ENCODE peak calls at places on chromosome 9, in eight cellular contexts. G is HCT116, Z is kidney, P is heart left ventricle, B is small intestine, I is MM.1S, R is ovary, K is tibial nerve. Q is an unnamed sample. For H3K36me3, the result is how much of the 10 kb centered on the place peaks cover.

GRCh38 chr9:110626109-110626829 is 42.3 kb upstream of the MUSK start:
- DNase-seq in K (no peak), B (no peak), P (no peak), I (no peak), G (no peak), Z (no peak), R (no peak), Q (peak)

GRCh38 chr9:15509931-15510788 is 610 bp downstream of the PSIP1 start:
- DNase-seq in I (peak), Z (peak), R (peak), B (peak), K (no peak), G (no peak), P (peak), Q (peak)

GRCh38 chr9:137506702-137507171 is 43.5 kb downstream of the PNPLA7 start:
- DNase-seq in I (no peak), K (no peak), B (no peak), G (no peak), P (no peak), Z (no peak), R (no peak), Q (no peak)

GRCh38 chr9:78280982-78281668 is 15.8 kb upstream of the PSAT1 start:
- DNase-seq in B (no peak), Z (peak), G (no peak), K (peak), I (no peak), P (peak), R (peak), Q (no peak)

GRCh38 chr9:126915281-126915816 is 767 bp downstream of the RALGPS1 start:
- DNase-seq in I (peak), B (peak), K (no peak), P (peak), Z (peak), G (peak), R (peak), Q (no peak)

GRCh38 chr9:111821006-111821528 is 26.3 kb upstream of the SHOC1 start:
- DNase-seq in P (no peak), R (no peak), B (no peak), I (no peak), K (no peak), G (no peak), Z (no peak), Q (no peak)

GRCh38 chr9:7507539-7508251 is 291.9 kb downstream of the DMAC1 start:
- DNase-seq in K (no peak), Z (no peak), R (no peak), B (no peak), I (no peak), G (no peak), P (peak), Q (no peak)

GRCh38 chr9:137381501-137382443 is 41.2 kb downstream of the EXD3 start:
- DNase-seq in P (no peak), R (peak), K (no peak), G (no peak), I (no peak), B (no peak), Z (peak), Q (no peak)

GRCh38 chr9:69798737-69799136 is 21.9 kb upstream of the CFAP95 start:
- DNase-seq in P (no peak), B (no peak), R (no peak), I (no peak), K (no peak), G (no peak), Z (no peak), Q (peak)

DNA sequence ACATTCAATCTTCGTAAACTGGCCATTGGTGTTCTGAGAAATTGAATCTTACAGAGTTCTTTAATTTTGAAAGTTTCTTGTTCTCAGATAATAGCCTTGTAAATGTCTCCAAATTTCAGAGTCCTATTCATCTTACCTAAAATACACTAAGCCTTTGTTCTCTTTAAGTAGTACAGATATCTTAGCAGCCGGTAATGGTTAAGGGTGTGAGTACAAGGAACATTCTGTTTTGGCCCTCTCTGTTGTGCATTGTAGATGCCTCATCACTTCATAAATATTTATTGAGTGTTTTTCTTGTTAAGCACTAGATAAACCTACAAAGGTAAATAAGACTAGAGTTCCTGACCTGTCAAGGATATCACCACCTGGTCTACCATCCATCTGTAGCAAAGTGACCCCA is 35.2 kb downstream of the ZCCHC7 start:
- DNase-seq in I (no peak), Z (no peak), R (no peak), K (no peak), B (no peak), G (no peak), P (no peak), Q (no peak)
- H3K36me3 ChIP-seq in I (under half), Z (under half), R (under half), K (under half), B (under half), G (under half), P (under half), Q (under half)

GRCh38 chr9:121305269-121305994 is 37.5 kb downstream of the GSN start:
- DNase-seq in P (peak), I (no peak), R (peak), Z (peak), K (peak), G (no peak), B (no peak), Q (no peak)
- H3K27ac ChIP-seq in P (peak), I (no peak), R (no peak), Z (no peak), K (peak), G (no peak), B (no peak), Q (no peak)

GRCh38 chr9:109416135-109416706 is 81.9 kb downstream of the PTPN3 start:
- DNase-seq in B (no peak), K (no peak), I (peak), Z (no peak), P (no peak), R (no peak), G (no peak), Q (no peak)
- H3K36me3 ChIP-seq in B (under half), K (under half), I (under half), Z (under half), P (under half), R (under half), G (under half), Q (under half)

GRCh38 chr9:131807131-131807990 is 67.5 kb upstream of the RAPGEF1 start:
- DNase-seq in Z (peak), I (no peak), R (no peak), B (no peak), K (no peak), P (no peak), G (no peak), Q (no peak)

GRCh38 chr9:131810351-131811170 is 70.7 kb upstream of the RAPGEF1 start:
- DNase-seq in Z (no peak), P (no peak), I (no peak), B (no peak), G (no peak), K (no peak), R (no peak), Q (no peak)

GRCh38 chr9:131811405-131811804 is 71.5 kb upstream of the RAPGEF1 start:
- DNase-seq in I (no peak), Z (no peak), B (no peak), G (no peak), K (no peak), R (no peak), P (no peak), Q (no peak)

GRCh38 chr9:131812116-131812790 is 72.4 kb upstream of the RAPGEF1 start:
- DNase-seq in P (no peak), R (no peak), I (no peak), G (no peak), K (no peak), B (no peak), Z (no peak), Q (no peak)

GRCh38 chr9:131809941-131810344 is 70.1 kb upstream of the RAPGEF1 start:
- DNase-seq in G (no peak), Z (no peak), R (no peak), B (no peak), K (no peak), I (no peak), P (no peak), Q (no peak)
- H3K27ac ChIP-seq in G (no peak), Z (no peak), R (no peak), B (no peak), K (no peak), I (no peak), P (no peak), Q (no peak)

GRCh38 chr9:98220911-98221310 is 28.5 kb upstream of the CORO2A start:
- DNase-seq in B (no peak), R (no peak), Z (peak), G (no peak), P (no peak), K (no peak), I (no peak), Q (no peak)

GRCh38 chr9:98217255-98217654 is 24.8 kb upstream of the CORO2A start:
- DNase-seq in Z (peak), G (no peak), B (no peak), K (no peak), P (no peak), I (no peak), R (no peak), Q (no peak)

GRCh38 chr9:98218562-98219363 is 26.3 kb upstream of the CORO2A start:
- DNase-seq in R (no peak), I (no peak), G (no peak), K (no peak), Z (peak), P (no peak), B (no peak), Q (no peak)

GRCh38 chr9:98219794-98220370 is 27.4 kb upstream of the CORO2A start:
- DNase-seq in G (no peak), K (no peak), P (no peak), I (no peak), R (no peak), B (no peak), Z (peak), Q (no peak)

DNA sequence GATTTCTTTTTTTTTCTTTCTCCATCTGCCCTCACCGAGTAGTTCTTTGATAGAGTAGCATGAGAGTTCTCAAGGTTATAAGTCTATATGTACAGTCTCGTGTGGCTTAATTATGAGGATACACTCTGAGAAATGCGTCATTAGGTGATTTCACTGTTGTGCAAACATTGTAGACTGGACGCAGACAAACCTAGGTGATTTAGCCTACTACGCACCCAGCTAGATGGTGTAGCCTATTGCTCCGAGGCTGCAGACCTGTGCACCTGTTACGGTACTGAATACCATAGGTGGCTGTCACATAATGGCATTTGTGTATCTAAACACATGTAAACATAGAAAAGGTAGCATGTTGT is 26.9 kb upstream of the CORO2A start:
- DNase-seq in P (no peak), I (no peak), B (no peak), K (no peak), Z (no peak), G (no peak), R (no peak), Q (no peak)
- H3K36me3 ChIP-seq in P (under half), I (under half), B (under half), K (under half), Z (under half), G (under half), R (under half), Q (under half)

DNA sequence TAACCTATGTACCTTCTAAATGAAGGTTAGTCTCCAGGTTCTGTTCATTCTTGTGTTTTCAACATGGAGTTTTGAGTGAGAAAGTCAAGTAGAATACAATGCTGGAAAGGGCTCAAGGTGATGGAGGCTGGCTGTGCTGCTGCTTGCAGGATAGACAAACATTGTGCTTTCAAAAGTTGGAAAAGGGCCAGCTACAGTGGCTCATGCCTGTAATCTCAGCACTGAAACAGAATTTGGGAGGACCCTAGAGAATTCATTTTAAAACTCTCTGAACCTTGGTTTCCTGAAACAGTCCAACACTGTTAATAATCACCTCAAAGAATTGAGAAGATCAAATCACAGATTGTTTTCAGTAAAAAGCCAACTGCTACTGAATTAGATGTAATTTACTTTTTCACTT is 15.4 kb upstream of the IARS1 start:
- DNase-seq in G (no peak), B (no peak), R (no peak), Z (no peak), P (no peak), I (no peak), K (no peak), Q (no peak)
- H3K27ac ChIP-seq in G (no peak), B (no peak), R (no peak), Z (no peak), P (no peak), I (peak), K (no peak), Q (no peak)

GRCh38 chr9:83701769-83702168 is 6.0 kb downstream of the UBQLN1 start:
- DNase-seq in P (no peak), B (peak), G (no peak), Z (no peak), R (no peak), K (no peak), I (no peak), Q (no peak)
- H3K36me3 ChIP-seq in P (under half), B (under half), G (under half), Z (under half), R (under half), K (under half), I (under half), Q (under half)

Q was measured in SJSA1.